ENCODE peak calls at places on chromosome 9, in four cellular contexts. D is Panc1, J is HepG2, S is GM12878. M is an unnamed sample.
A peak's percentile ranks its signal among the peaks of the same experiment; 100 is the strongest.

GRCh38 chr9:34993502-34994428 is 4.2 kb downstream of the DNAJB5 start:
- DNase-seq in D (no peak), J (no peak), S (no peak), M (no peak)

GRCh38 chr9:92385953-92386352 is 18.4 kb downstream of the OGN start:
- DNase-seq in D (no peak), J (no peak), S (no peak), M (peak; percentile 2)

GRCh38 chr9:107999890-108000289 is 510.3 kb upstream of the KLF4 start:
- DNase-seq in D (no peak), J (no peak), S (no peak), M (peak; percentile 62)

GRCh38 chr9:35771079-35771441 is 17.0 kb upstream of the MSMP start:
- DNase-seq in D (no peak), J (no peak), S (no peak), M (no peak)

GRCh38 chr9:8868632-8869031 is 1069.1 kb upstream of the DMAC1 start:
- DNase-seq in D (no peak), J (peak; percentile 12), S (no peak), M (no peak)

GRCh38 chr9:107932036-107932435 is 442.5 kb upstream of the KLF4 start:
- DNase-seq in D (no peak), J (no peak), S (no peak), M (no peak)

GRCh38 chr9:69174645-69175487 is 789 bp downstream of the TJP2 start:
- DNase-seq in D (no peak), J (peak; percentile 48), S (peak; percentile 74), M (no peak)

GRCh38 chr9:128887914-128888350 is 6.0 kb downstream of the LRRC8A start:
- DNase-seq in D (no peak), J (no peak), S (no peak), M (no peak)

GRCh38 chr9:78298046-78298511 is 1.2 kb downstream of the PSAT1 start:
- DNase-seq in D (no peak), J (peak; percentile 28), S (no peak), M (no peak)

GRCh38 chr9:73782166-73782565 is 630.5 kb downstream of the ANXA1 start:
- DNase-seq in D (no peak), J (no peak), S (no peak), M (no peak)

GRCh38 chr9:98823666-98824334 is 16.3 kb downstream of the GALNT12 start:
- DNase-seq in D (no peak), J (no peak), S (no peak), M (no peak)

GRCh38 chr9:124239249-124240073 is 18.3 kb upstream of the NEK6 start:
- DNase-seq in D (no peak), J (no peak), S (peak; percentile 72), M (no peak)

GRCh38 chr9:124256517-124257069 is 1.2 kb upstream of the NEK6 start:
- DNase-seq in D (no peak), J (peak; percentile 39), S (no peak), M (no peak)

GRCh38 chr9:129392093-129392541 is 214.1 kb upstream of the IER5L start:
- DNase-seq in D (no peak), J (no peak), S (no peak), M (no peak)

DNA sequence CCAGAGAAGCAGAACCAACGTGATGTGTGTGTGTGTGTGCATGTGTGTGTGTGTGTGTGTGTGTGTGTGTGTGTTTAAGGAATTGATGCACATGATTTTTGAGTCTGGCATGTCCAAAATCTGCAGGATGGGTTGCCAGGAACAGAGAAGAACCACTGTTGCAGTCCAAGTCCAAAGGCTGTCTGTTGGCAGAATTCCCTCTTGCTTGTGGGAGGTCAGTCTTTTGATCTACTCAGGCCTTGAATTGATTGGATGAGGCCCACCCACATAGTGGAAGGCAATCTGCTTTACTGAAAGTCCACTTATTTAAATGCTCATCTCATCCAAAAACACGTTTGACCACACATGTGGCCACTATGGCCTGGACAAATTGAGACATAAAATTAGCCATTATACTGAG is 11.4 kb upstream of the TSC1 start:
- DNase-seq in D (no peak), J (no peak), S (no peak), M (no peak)
- H3K27me3 ChIP-seq in D (no peaks in the 10 kb centered on the region), J (no peaks in the 10 kb centered on the region), S (no peaks in the 10 kb centered on the region), M (no peaks in the 10 kb centered on the region)

GRCh38 chr9:89967527-89967926 is 362.7 kb downstream of the GADD45G start:
- DNase-seq in D (no peak), J (no peak), S (no peak), M (no peak)

GRCh38 chr9:89956331-89956730 is 351.5 kb downstream of the GADD45G start:
- DNase-seq in D (no peak), J (no peak), S (no peak), M (no peak)

GRCh38 chr9:89956907-89957306 is 352.1 kb downstream of the GADD45G start:
- DNase-seq in D (no peak), J (no peak), S (no peak), M (no peak)

GRCh38 chr9:89963280-89963679 is 358.5 kb downstream of the GADD45G start:
- DNase-seq in D (no peak), J (no peak), S (no peak), M (no peak)

GRCh38 chr9:89961616-89962341 is 357.0 kb downstream of the GADD45G start:
- DNase-seq in D (no peak), J (no peak), S (no peak), M (no peak)
- TF ChIP-seq REST in D (no peak), J (no peak), S (no peak), M (no peak)

DNA sequence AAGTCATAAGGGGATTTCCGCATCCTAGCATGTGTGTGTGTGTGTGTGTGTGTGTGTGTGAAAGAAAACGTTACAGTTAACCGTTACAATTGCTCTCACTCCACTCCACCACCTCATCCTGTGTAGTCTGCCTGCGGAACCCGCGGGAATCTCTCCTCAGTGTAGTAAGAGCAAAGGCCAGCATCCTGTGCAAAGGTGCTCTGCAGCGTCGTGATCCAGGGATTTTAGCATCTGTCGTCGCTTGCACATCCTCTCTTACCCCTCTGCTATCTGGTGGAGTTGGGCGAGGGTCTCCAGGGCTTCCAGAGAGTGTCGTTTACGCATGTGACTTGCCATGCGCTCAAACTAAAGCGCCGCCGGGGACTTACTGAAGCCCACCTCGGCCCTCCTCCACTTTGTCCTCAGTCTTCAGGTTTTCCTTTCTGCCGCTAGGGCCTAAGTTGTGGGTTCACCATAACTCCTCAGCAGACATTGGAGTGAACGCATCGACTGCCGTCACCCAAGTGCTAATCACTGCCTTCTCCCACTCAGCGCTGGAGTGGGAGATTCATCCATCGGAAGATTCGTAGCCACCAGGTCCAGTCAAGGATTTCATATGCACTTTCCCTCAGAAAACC is 3.9 kb downstream of the CDKN2B start:
- DNase-seq in D (no peak), J (no peak), S (no peak), M (no peak)
- H3K27me3 ChIP-seq in D (no peaks in the 10 kb centered on the region), J (no peaks in the 10 kb centered on the region), S (no peaks in the 10 kb centered on the region), M (no peaks in the 10 kb centered on the region)

GRCh38 chr9:136438909-136439549 is 616 bp downstream of the INPP5E start:
- DNase-seq in D (no peak), J (no peak), S (no peak), M (no peak)
- TF ChIP-seq REST in D (no peak), J (no peak), S (no peak), M (no peak)

DNA sequence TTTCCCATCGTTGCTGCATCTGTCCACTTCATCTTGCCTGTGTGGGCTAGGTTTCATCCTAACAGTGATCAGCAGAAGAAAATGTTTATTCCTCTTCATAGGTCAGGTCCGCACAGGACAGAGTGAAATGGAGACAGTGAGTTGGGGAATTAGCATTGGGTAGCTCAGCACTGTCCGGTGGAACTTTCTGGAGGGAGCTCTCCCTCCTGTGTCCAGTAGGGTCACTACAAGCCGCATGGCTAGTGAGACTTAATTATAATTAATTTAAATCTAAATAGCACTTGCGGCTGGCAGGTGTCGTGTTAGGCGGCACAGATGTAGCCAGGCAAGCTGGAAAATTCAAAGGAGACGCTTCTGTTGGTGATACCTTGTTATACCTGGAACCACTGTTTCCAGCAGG is 48.4 kb downstream of the CFAP77 start:
- DNase-seq in D (no peak), J (no peak), S (no peak), M (no peak)
- H3K27me3 ChIP-seq in D (no peaks in the 10 kb centered on the region), J (peaks cover 37% of the 10 kb centered on the region), S (peaks cover 1% of the 10 kb centered on the region), M (no peaks in the 10 kb centered on the region)

DNA sequence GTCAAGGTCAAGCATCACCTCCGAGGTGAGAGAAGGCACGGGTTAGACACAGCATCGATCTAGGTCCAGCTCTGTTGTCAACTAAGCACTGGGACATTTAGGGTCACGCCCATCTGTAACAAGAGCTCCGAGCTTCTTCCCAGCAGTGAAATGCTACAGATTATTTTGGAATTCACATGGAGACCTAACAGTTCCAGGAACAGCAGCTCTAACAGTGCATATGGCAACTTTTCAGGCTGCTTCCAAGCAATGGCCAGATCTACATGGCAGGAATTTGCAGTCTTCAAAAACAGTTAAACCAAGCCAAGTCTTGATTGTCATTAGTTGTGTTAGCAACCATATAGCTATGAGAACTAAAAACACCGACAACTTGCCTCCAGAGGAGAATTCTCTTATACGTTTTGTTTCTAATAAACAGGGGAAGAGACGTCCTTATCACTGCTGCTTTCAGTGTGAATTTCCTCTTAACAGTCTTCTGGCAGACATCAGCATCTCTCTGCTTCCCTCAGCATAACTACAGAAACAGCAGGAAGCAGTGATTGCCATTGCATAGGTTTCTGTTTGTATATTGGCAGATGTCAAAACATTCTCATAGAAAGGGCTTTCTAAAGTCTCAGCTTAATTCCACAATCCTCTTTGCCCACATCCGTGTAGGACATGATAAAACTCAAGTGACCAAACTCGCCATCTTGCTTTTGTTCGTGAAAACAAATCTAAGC is 242.1 kb upstream of the DAPK1 start:
- DNase-seq in D (no peak), J (no peak), S (no peak), M (no peak)
- TF ChIP-seq REST in D (no peak), J (no peak), S (no peak), M (no peak)

GRCh38 chr9:36939214-36939613 is 94.9 kb downstream of the PAX5 start:
- DNase-seq in D (no peak), J (no peak), S (no peak), M (no peak)

GRCh38 chr9:36942891-36943290 is 91.2 kb downstream of the PAX5 start:
- DNase-seq in D (no peak), J (no peak), S (no peak), M (no peak)

GRCh38 chr9:36940881-36941280 is 93.2 kb downstream of the PAX5 start:
- DNase-seq in D (no peak), J (no peak), S (no peak), M (no peak)

GRCh38 chr9:36939655-36940578 is 94.2 kb downstream of the PAX5 start:
- DNase-seq in D (no peak), J (no peak), S (no peak), M (no peak)

DNA sequence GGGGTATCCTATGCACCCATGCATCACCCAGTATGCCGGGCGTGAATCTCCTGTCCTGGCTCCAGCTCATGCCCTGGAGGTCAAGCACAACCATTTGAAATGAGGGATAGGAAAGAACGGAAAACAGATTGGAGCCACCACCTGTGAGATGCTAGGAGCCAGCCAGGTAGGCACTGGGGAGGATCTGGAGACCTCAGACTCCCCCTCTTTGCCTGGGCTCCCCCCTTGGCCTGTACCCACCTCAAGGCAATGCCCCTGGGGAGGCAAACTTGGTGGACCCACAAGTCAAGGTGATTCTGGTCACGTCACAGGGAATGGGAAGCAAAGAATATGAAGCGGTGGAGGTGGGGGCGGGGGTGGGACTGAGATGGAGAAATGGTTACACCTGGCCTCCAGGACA is 92.6 kb downstream of the PAX5 start:
- DNase-seq in D (no peak), J (no peak), S (no peak), M (no peak)
- H3K27me3 ChIP-seq in D (no peaks in the 10 kb centered on the region), J (peaks cover 46% of the 10 kb centered on the region), S (no peaks in the 10 kb centered on the region), M (no peaks in the 10 kb centered on the region)

DNA sequence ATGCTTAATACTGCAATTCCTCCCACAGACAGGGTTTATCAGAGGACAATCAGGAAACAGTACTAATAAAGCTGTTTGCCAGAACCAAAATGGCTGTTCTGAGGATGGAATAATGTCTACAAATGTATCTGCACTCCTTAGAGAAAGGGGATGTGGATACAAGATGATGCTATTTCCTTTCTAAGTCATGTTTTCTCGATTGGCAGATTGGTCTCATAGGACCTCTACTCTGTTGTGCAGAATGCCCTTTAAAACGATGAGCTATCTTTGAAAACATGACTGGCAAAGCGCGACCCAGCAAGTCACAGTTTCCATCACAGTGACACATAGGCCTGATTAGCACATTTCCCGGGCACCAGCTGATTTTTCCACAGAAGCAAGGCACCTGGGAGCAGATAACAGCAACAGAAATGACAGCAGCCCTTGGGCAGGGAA is 54.0 kb downstream of the AOPEP start:
- DNase-seq in D (no peak), J (no peak), S (no peak), M (no peak)
- TF ChIP-seq REST in D (no peak), J (no peak), S (no peak), M (no peak)

M was measured in HCT116.